ENCODE peak calls at places on chromosomes 3 and 15, in six cellular contexts. H is endothelial cell of umbilical vein, S is A549, R is GM12878, E is K562, N is HepG2. A is an unnamed sample.
A peak's percentile ranks its signal among the peaks of the same experiment; 100 is the strongest.

GRCh38 chr3:72274511-72275295 is 489.8 kb upstream of the PROK2 start:
- DNase-seq in H (no peak), N (no peak), E (no peak), S (no peak), R (no peak), A (peak; percentile 71)

GRCh38 chr3:194204036-194204792 is 68.3 kb downstream of the HES1 start:
- DNase-seq in E (no peak), H (no peak), S (peak; percentile 33), R (no peak), N (no peak), A (peak; percentile 26)

GRCh38 chr3:117398166-117398954 is 688.8 kb downstream of the TUSC7 start:
- DNase-seq in E (no peak), R (no peak), N (no peak), H (no peak), S (no peak), A (no peak)

GRCh38 chr3:107981471-107982111 is 109.2 kb downstream of the CD47 start:
- DNase-seq in N (no peak), E (no peak), S (no peak), H (peak; percentile 23), R (no peak), A (no peak)

GRCh38 chr3:184691397-184692131 is 20.3 kb downstream of the MAGEF1 start:
- DNase-seq in N (no peak), E (no peak), H (no peak), S (no peak), R (no peak), A (peak; percentile 75)

GRCh38 chr3:143536817-143537535 is 311.3 kb downstream of the SLC9A9 start:
- DNase-seq in N (no peak), H (no peak), E (no peak), S (no peak), R (no peak), A (no peak)

GRCh38 chr3:58293516-58293915 is 12.5 kb upstream of the RPP14 start:
- DNase-seq in E (no peak), H (no peak), S (no peak), R (no peak), N (no peak), A (no peak)

GRCh38 chr15:74530771-74531143 is 10.3 kb upstream of the ARID3B start:
- DNase-seq in E (no peak), R (no peak), N (no peak), S (no peak), H (no peak), A (no peak)

GRCh38 chr3:188497021-188497420 is 343.1 kb downstream of the LPP start:
- DNase-seq in H (no peak), S (no peak), N (no peak), R (no peak), E (no peak), A (peak; percentile 5)

GRCh38 chr3:46102059-46102779 is 74.9 kb upstream of the XCR1 start:
- DNase-seq in R (no peak), N (no peak), E (no peak), S (no peak), H (no peak), A (peak; percentile 56)

GRCh38 chr15:73244333-73244732 is 124.4 kb downstream of the HCN4 start:
- DNase-seq in S (peak; percentile 18), H (no peak), R (no peak), N (peak; percentile 31), E (peak; percentile 41), A (peak; percentile 46)

GRCh38 chr3:18885612-18886011 is 262.7 kb upstream of the KCNH8 start:
- DNase-seq in R (no peak), E (no peak), N (no peak), H (no peak), S (no peak), A (no peak)

GRCh38 chr15:66505430-66505811 is 295 bp downstream of the ZWILCH start:
- DNase-seq in E (no peak), R (no peak), H (no peak), S (peak; percentile 72), N (no peak), A (no peak)

GRCh38 chr3:52028572-52028971 is 27.8 kb downstream of the DUSP7 start:
- DNase-seq in S (no peak), R (no peak), H (no peak), N (no peak), E (no peak), A (no peak)

GRCh38 chr3:192883512-192883911 is 34.1 kb downstream of the MB21D2 start:
- DNase-seq in N (peak; percentile 74), S (no peak), E (no peak), H (no peak), R (no peak), A (no peak)

GRCh38 chr3:3119393-3119851 is 7.3 kb upstream of the TRNT1 start:
- DNase-seq in E (no peak), H (no peak), N (no peak), R (no peak), S (no peak), A (no peak)

GRCh38 chr3:127610105-127610504 is 11.9 kb downstream of the MCM2 start:
- DNase-seq in R (no peak), H (no peak), S (no peak), E (no peak), N (no peak), A (no peak)

GRCh38 chr3:49198161-49198560 is 26.8 kb downstream of the KLHDC8B start:
- DNase-seq in E (no peak), S (no peak), N (no peak), H (no peak), R (no peak), A (no peak)

GRCh38 chr3:49198611-49199230 is 27.3 kb downstream of the KLHDC8B start:
- DNase-seq in R (no peak), S (no peak), H (no peak), N (no peak), E (no peak), A (no peak)

GRCh38 chr3:49205154-49205788 is 33.9 kb downstream of the KLHDC8B start:
- DNase-seq in S (no peak), N (no peak), E (peak; percentile 16), R (no peak), H (no peak), A (no peak)

GRCh38 chr3:49199900-49200281 is 28.5 kb downstream of the KLHDC8B start:
- DNase-seq in S (no peak), E (no peak), N (no peak), H (no peak), R (no peak), A (no peak)

DNA sequence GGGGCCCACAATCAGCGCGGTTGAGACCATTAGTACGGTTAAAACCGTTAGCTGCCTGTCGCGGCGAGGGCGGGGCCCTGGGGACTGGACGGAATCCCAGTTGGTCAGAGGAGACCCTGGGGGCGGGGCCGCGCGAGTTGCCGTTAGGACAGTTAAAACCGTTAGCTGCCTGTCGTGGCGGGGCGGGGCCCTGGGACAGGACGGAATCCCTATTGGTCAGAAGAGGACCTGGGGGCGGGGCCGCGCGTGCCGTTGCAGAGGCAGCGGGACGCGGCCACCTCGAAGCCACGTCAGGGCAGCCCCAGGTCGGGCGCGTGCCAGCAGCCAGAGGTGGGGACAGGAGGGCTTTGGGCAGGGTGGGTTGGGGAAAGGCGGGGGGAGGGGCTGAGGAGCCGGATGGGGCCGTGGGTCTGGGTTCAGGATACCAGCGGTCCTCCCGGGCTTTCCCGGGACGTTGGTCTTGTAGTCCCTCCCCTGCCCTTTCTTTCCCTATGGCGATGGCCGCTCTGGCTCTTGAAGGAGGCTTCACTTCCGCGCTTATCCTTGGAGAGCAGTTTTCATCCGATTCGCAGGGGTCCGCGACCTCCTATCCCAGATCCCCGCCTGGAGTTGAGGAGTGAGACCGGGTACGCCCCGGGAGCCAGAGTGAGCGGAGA is 28.0 kb downstream of the KLHDC8B start:
- DNase-seq in N (no peak), H (peak; percentile 83), S (no peak), R (no peak), E (no peak), A (no peak)
- TF ChIP-seq POLR2A in N (no peak), H (no peak), S (no peak), R (no peak), E (no peak), A (no peak)

GRCh38 chr3:86702381-86702958 is 288.5 kb downstream of the VGLL3 start:
- DNase-seq in N (no peak), S (peak; percentile 2), H (peak; percentile 1), E (no peak), R (no peak), A (peak; percentile 8)
- TF ChIP-seq MYC in N (no peak), S (no peak), H (no peak), E (no peak), R (no peak), A (no peak)

GRCh38 chr3:17081520-17081919 is 196.8 kb downstream of the PLCL2 start:
- DNase-seq in N (no peak), H (no peak), R (no peak), S (no peak), E (no peak), A (no peak)

GRCh38 chr3:17079933-17080332 is 195.2 kb downstream of the PLCL2 start:
- DNase-seq in H (no peak), N (no peak), E (no peak), R (no peak), S (no peak), A (no peak)

GRCh38 chr3:17076940-17077605 is 192.3 kb downstream of the PLCL2 start:
- DNase-seq in R (no peak), N (no peak), S (no peak), E (no peak), H (no peak), A (peak; percentile 8)

GRCh38 chr3:17077614-17078013 is 192.9 kb downstream of the PLCL2 start:
- DNase-seq in H (no peak), R (no peak), E (no peak), S (no peak), N (no peak), A (no peak)

DNA sequence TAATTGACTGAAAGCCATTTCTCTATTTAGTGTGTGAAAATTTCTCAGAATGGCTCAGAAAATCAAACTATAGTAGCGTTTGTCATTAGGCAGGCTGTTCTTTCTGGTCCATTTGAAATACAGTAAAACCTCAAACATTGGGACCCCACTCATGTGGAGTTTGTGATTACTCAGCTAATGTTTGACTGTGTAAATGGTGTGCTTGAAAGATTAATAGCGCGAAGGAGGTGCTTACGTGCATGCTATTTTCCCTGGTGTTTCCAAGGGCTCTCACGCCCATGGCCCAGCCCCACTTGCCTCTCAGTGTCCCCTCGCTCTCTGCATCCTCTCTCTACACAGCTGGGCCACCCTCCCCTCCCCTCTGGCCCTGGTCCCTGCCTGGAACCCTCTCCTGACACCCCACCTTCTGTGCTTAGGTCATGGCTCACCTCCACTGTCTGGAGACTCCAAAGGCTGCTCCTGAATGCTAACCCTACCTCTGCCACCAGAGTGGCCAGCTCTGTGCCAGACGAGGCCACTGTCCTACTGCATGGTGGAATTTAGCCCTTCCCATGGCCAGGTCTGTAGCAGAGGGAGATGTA is 194.2 kb downstream of the PLCL2 start:
- DNase-seq in E (no peak), R (no peak), N (no peak), H (no peak), S (no peak), A (no peak)
- TF ChIP-seq MAX in E (no peak), R (no peak), N (no peak), H (no peak), S (no peak), A (no peak)

GRCh38 chr3:186784820-186785516 is 1.6 kb downstream of the EIF4A2 start:
- DNase-seq in H (no peak), N (no peak), E (no peak), R (no peak), S (no peak), A (no peak)

GRCh38 chr3:186782542-186783069 is 771 bp upstream of the EIF4A2 start:
- DNase-seq in E (peak; percentile 9), R (no peak), H (no peak), N (peak; percentile 30), S (no peak), A (no peak)

GRCh38 chr3:186785517-186786018 is 2.2 kb downstream of the EIF4A2 start:
- DNase-seq in E (no peak), S (no peak), N (no peak), R (no peak), H (no peak), A (no peak)

GRCh38 chr3:186783731-186784515 is 546 bp downstream of the EIF4A2 start:
- DNase-seq in S (peak; percentile 26), E (peak; percentile 83), N (peak; percentile 46), H (peak; percentile 81), R (no peak), A (peak; percentile 78)

GRCh38 chr3:186783070-186783730 is at the start of gene EIF4A2:
- DNase-seq in S (peak; percentile 71), N (peak; percentile 78), R (no peak), E (peak; percentile 94), H (peak; percentile 86), A (peak; percentile 91)
- TF ChIP-seq POLR2A in S (peak; percentile 96), N (peak; percentile 99), R (peak; percentile 92), E (peak; percentile 100), H (peak; percentile 99), A (peak; percentile 97)